ENCODE peak calls at places on chromosome 22, in four cellular contexts. Y is SK-N-SH, G is H1, U is HCT116. L is an unnamed sample.

GRCh38 chr22:50292643-50293440 is 14.6 kb downstream of the PLXNB2 start:
- DNase-seq in G (no peak), Y (no peak), U (no peak), L (no peak)

GRCh38 chr22:31861226-31861840 is 83.0 kb upstream of the YWHAH start:
- DNase-seq in U (no peak), Y (no peak), G (no peak), L (no peak)

GRCh38 chr22:47053865-47054185 is 291.4 kb downstream of the TBC1D22A start:
- DNase-seq in U (no peak), Y (no peak), G (no peak), L (no peak)

GRCh38 chr22:25054943-25055511 is 102.5 kb downstream of the KIAA1671 start:
- DNase-seq in G (no peak), U (no peak), Y (no peak), L (no peak)

GRCh38 chr22:49907807-49908206 is 10.4 kb downstream of the ALG12 start:
- DNase-seq in U (no peak), G (no peak), Y (no peak), L (no peak)

GRCh38 chr22:38310518-38311330 is 6.5 kb downstream of the CSNK1E start:
- DNase-seq in U (no peak), Y (no peak), G (no peak), L (no peak)

GRCh38 chr22:22896601-22897000 is 9.0 kb downstream of the IGLL5 start:
- DNase-seq in U (no peak), G (no peak), Y (no peak), L (no peak)

GRCh38 chr22:32926600-32926999 is 125.1 kb downstream of the TIMP3 start:
- DNase-seq in G (no peak), U (peak), Y (no peak), L (peak)

GRCh38 chr22:26474687-26475086 is 8.9 kb downstream of the HPS4 start:
- DNase-seq in Y (no peak), U (no peak), G (no peak), L (no peak)
- TF ChIP-seq JUND in Y (no peak), U (no peak), G (no peak), L (no peak)

GRCh38 chr22:17847360-17848078 is 73.2 kb upstream of the BID start:
- DNase-seq in Y (peak), U (peak), G (no peak), L (peak)
- TF ChIP-seq JUND in Y (no peak), U (no peak), G (no peak), L (no peak)

DNA sequence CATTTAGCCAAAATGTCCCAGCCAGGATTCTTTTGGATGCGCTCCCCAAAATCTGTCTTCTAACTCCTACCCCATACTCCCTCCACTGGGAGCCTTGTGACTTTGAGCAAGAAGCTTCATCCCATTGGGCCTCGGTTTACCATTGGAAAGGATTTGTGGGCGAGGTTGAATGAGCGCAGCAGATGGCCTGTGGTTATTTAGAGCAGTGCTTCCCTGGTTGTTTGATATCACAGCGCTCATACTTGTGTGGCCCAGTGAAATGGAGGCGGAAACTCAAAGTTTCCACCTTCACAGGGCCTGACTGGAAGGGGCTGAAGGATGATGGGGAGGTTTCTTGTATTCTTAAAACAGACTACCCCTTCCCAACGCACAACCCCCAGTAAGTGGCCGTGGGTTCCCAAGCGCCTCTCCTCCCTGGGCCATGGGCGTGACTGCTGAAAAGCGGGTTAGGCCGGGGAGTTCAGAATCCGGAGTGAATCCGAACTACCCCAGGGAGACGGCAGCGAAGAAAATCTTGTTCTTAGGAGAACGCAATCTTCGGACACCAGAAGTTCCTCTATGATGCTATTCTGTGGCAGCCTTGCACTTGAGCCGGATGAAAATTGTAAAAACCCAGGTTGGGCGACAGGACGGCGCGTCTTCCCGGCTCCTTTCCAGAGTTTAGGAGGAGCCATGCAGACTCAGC is 1.2 kb upstream of the ATF4 start:
- DNase-seq in Y (peak), G (no peak), U (no peak), L (peak)
- TF ChIP-seq JUND in Y (no peak), G (no peak), U (no peak), L (no peak)

GRCh38 chr22:48782817-48783511 is 1044.7 kb downstream of the BRD1 start:
- DNase-seq in Y (peak), G (no peak), U (peak), L (no peak)

GRCh38 chr22:48783821-48784266 is 1043.8 kb downstream of the BRD1 start:
- DNase-seq in U (no peak), Y (no peak), G (no peak), L (no peak)

GRCh38 chr22:48781868-48782267 is 1045.8 kb downstream of the BRD1 start:
- DNase-seq in Y (no peak), G (no peak), U (no peak), L (no peak)

GRCh38 chr22:48781391-48781790 is 1046.3 kb downstream of the BRD1 start:
- DNase-seq in U (no peak), Y (no peak), G (no peak), L (no peak)

DNA sequence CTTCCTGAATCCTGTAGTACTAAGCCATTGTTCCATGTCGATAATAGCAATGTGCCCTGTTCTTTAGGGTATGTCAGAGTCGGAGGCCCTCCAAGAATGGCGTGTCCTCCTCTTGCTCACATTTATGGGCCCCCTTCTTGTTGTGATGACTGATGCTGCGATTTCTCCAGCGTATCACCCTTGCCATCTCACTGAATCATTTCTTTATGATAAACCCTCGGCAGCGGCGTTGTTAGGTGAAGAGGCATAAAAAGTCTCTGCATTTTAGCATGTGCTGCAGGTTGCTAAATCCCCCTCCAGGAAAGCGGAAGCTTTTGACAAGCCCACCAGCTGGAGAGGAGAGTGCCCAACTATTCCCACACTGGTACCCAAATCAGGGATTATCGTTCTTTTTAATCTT is 1045.3 kb downstream of the BRD1 start:
- DNase-seq in G (no peak), Y (no peak), U (no peak), L (no peak)
- TF ChIP-seq JUND in G (no peak), Y (no peak), U (no peak), L (no peak)

L was measured in T47D.